ENCODE peak calls at places on chromosome 17, in eight cellular contexts. One of them, this sample, is unnamed.

GRCh38 chr17:7440113-7440822 is 956 bp downstream of the FGF11 start:
- DNase-seq in HL-60: peak
- DNase-seq in fibroblast of villous mesenchyme: peak
- DNase-seq in WERI-Rb-1: peak
- DNase-seq in ascending aorta: peak
- DNase-seq in left ventricle myocardium inferior: peak
- DNase-seq in cardiac fibroblast: peak
- DNase-seq in mucosa of descending colon: peak
- DNase-seq in this sample: peak

GRCh38 chr17:40564883-40565744 is at the start of gene CCR7:
- DNase-seq in WERI-Rb-1: no peak
- DNase-seq in fibroblast of villous mesenchyme: no peak
- DNase-seq in cardiac fibroblast: no peak
- DNase-seq in HL-60: no peak
- DNase-seq in left ventricle myocardium inferior: no peak
- DNase-seq in ascending aorta: no peak
- DNase-seq in mucosa of descending colon: peak
- DNase-seq in this sample: no peak

GRCh38 chr17:47812146-47812920 is 9.3 kb downstream of the OSBPL7 start:
- DNase-seq in fibroblast of villous mesenchyme: no peak
- DNase-seq in mucosa of descending colon: no peak
- DNase-seq in ascending aorta: peak
- DNase-seq in HL-60: no peak
- DNase-seq in WERI-Rb-1: no peak
- DNase-seq in left ventricle myocardium inferior: no peak
- DNase-seq in cardiac fibroblast: no peak
- DNase-seq in this sample: no peak

GRCh38 chr17:15261063-15261817 is 3.9 kb downstream of the PMP22 start:
- DNase-seq in HL-60: no peak
- DNase-seq in fibroblast of villous mesenchyme: peak
- DNase-seq in left ventricle myocardium inferior: peak
- DNase-seq in mucosa of descending colon: peak
- DNase-seq in cardiac fibroblast: peak
- DNase-seq in ascending aorta: peak
- DNase-seq in WERI-Rb-1: peak
- DNase-seq in this sample: peak

GRCh38 chr17:52681486-52681885 is 523.0 kb upstream of the CA10 start:
- DNase-seq in WERI-Rb-1: no peak
- DNase-seq in fibroblast of villous mesenchyme: no peak
- DNase-seq in HL-60: no peak
- DNase-seq in mucosa of descending colon: no peak
- DNase-seq in cardiac fibroblast: no peak
- DNase-seq in ascending aorta: no peak
- DNase-seq in left ventricle myocardium inferior: no peak
- DNase-seq in this sample: no peak

GRCh38 chr17:49928126-49928800 is 40.7 kb upstream of the DLX4 start:
- DNase-seq in mucosa of descending colon: no peak
- DNase-seq in cardiac fibroblast: no peak
- DNase-seq in HL-60: no peak
- DNase-seq in WERI-Rb-1: no peak
- DNase-seq in fibroblast of villous mesenchyme: no peak
- DNase-seq in left ventricle myocardium inferior: no peak
- DNase-seq in ascending aorta: no peak
- DNase-seq in this sample: no peak

GRCh38 chr17:1555618-1556471 is 6.7 kb downstream of the PITPNA start:
- DNase-seq in left ventricle myocardium inferior: no peak
- DNase-seq in ascending aorta: no peak
- DNase-seq in cardiac fibroblast: no peak
- DNase-seq in mucosa of descending colon: peak
- DNase-seq in WERI-Rb-1: no peak
- DNase-seq in HL-60: peak
- DNase-seq in fibroblast of villous mesenchyme: no peak
- DNase-seq in this sample: no peak

GRCh38 chr17:64683791-64684190 is 21.7 kb upstream of the SMURF2 start:
- DNase-seq in HL-60: no peak
- DNase-seq in fibroblast of villous mesenchyme: no peak
- DNase-seq in mucosa of descending colon: no peak
- DNase-seq in cardiac fibroblast: no peak
- DNase-seq in WERI-Rb-1: no peak
- DNase-seq in left ventricle myocardium inferior: no peak
- DNase-seq in ascending aorta: no peak
- DNase-seq in this sample: peak

GRCh38 chr17:41835800-41836549 is at the start of gene NT5C3B:
- DNase-seq in mucosa of descending colon: peak
- DNase-seq in left ventricle myocardium inferior: peak
- DNase-seq in fibroblast of villous mesenchyme: peak
- DNase-seq in cardiac fibroblast: peak
- DNase-seq in ascending aorta: peak
- DNase-seq in HL-60: no peak
- DNase-seq in WERI-Rb-1: peak
- DNase-seq in this sample: no peak

GRCh38 chr17:75877752-75878173 is 618 bp downstream of the TRIM47 start:
- DNase-seq in cardiac fibroblast: peak
- DNase-seq in left ventricle myocardium inferior: peak
- DNase-seq in mucosa of descending colon: peak
- DNase-seq in fibroblast of villous mesenchyme: peak
- DNase-seq in WERI-Rb-1: peak
- DNase-seq in ascending aorta: peak
- DNase-seq in HL-60: no peak
- DNase-seq in this sample: peak

GRCh38 chr17:27733771-27734170 is 66.6 kb downstream of the NOS2 start:
- DNase-seq in left ventricle myocardium inferior: no peak
- DNase-seq in WERI-Rb-1: no peak
- DNase-seq in ascending aorta: no peak
- DNase-seq in HL-60: no peak
- DNase-seq in mucosa of descending colon: no peak
- DNase-seq in cardiac fibroblast: no peak
- DNase-seq in fibroblast of villous mesenchyme: peak
- DNase-seq in this sample: no peak

GRCh38 chr17:29133146-29133713 is 47.0 kb downstream of the MYO18A start:
- DNase-seq in HL-60: no peak
- DNase-seq in mucosa of descending colon: no peak
- DNase-seq in cardiac fibroblast: peak
- DNase-seq in fibroblast of villous mesenchyme: peak
- DNase-seq in WERI-Rb-1: peak
- DNase-seq in left ventricle myocardium inferior: peak
- DNase-seq in ascending aorta: peak
- DNase-seq in this sample: peak

GRCh38 chr17:50559674-50560184 is 786 bp upstream of the CACNA1G start:
- DNase-seq in cardiac fibroblast: peak
- DNase-seq in ascending aorta: peak
- DNase-seq in HL-60: no peak
- DNase-seq in mucosa of descending colon: no peak
- DNase-seq in fibroblast of villous mesenchyme: peak
- DNase-seq in left ventricle myocardium inferior: peak
- DNase-seq in WERI-Rb-1: peak
- DNase-seq in this sample: peak

DNA sequence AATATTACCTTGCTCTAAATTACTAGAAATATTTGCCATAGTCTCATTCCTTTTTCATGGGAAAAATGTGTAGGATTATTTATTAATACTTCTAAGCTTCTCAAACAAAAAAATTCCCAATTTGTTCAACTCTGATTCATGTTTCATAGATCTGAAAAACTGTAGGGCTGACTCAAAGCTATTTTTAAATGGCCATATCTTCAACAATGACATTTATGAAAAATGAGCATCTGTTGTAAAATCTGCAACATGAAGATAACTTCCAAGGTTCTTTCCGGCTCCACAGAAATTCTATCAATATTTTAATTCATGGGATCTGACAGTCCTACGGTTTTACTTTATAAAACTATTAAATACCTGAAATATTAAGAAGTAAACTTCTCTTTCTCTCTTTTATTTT is 192.7 kb upstream of the KCNJ16 start:
- DNase-seq in mucosa of descending colon: no peak
- DNase-seq in WERI-Rb-1: no peak
- DNase-seq in HL-60: no peak
- DNase-seq in fibroblast of villous mesenchyme: no peak
- DNase-seq in left ventricle myocardium inferior: no peak
- DNase-seq in cardiac fibroblast: no peak
- DNase-seq in ascending aorta: no peak
- DNase-seq in this sample: peak
- TF ChIP-seq CTCF in mucosa of descending colon: no peak
- TF ChIP-seq CTCF in WERI-Rb-1: no peak
- TF ChIP-seq CTCF in HL-60: no peak
- TF ChIP-seq CTCF in fibroblast of villous mesenchyme: no peak
- TF ChIP-seq CTCF in left ventricle myocardium inferior: no peak
- TF ChIP-seq CTCF in cardiac fibroblast: no peak
- TF ChIP-seq CTCF in ascending aorta: no peak
- TF ChIP-seq CTCF in this sample: no peak

DNA sequence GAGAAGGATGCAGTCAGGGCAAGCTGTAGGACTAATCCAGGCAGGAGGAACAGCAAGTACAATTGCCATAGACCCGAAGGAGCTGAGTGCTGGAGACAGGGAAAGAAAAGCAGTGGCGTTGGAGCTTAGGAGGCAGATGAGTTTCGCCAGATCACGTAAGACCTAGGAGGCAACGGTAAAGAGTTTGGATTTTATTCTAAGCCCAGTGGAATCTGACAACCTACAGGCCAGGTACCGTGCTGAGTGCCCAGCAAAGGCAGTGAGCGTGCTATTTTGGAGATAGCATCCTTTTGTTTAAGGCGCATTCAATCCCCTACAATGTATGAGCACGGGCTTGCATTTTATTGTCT is 1.2 kb downstream of the USP43 start:
- DNase-seq in left ventricle myocardium inferior: no peak
- DNase-seq in cardiac fibroblast: no peak
- DNase-seq in fibroblast of villous mesenchyme: no peak
- DNase-seq in WERI-Rb-1: no peak
- DNase-seq in ascending aorta: no peak
- DNase-seq in mucosa of descending colon: no peak
- DNase-seq in HL-60: no peak
- DNase-seq in this sample: no peak
- H3K4me3 ChIP-seq in left ventricle myocardium inferior: peak
- H3K4me3 ChIP-seq in cardiac fibroblast: no peak
- H3K4me3 ChIP-seq in fibroblast of villous mesenchyme: peak
- H3K4me3 ChIP-seq in WERI-Rb-1: peak
- H3K4me3 ChIP-seq in ascending aorta: no peak
- H3K4me3 ChIP-seq in mucosa of descending colon: no peak
- H3K4me3 ChIP-seq in HL-60: no peak
- H3K4me3 ChIP-seq in this sample: no peak

DNA sequence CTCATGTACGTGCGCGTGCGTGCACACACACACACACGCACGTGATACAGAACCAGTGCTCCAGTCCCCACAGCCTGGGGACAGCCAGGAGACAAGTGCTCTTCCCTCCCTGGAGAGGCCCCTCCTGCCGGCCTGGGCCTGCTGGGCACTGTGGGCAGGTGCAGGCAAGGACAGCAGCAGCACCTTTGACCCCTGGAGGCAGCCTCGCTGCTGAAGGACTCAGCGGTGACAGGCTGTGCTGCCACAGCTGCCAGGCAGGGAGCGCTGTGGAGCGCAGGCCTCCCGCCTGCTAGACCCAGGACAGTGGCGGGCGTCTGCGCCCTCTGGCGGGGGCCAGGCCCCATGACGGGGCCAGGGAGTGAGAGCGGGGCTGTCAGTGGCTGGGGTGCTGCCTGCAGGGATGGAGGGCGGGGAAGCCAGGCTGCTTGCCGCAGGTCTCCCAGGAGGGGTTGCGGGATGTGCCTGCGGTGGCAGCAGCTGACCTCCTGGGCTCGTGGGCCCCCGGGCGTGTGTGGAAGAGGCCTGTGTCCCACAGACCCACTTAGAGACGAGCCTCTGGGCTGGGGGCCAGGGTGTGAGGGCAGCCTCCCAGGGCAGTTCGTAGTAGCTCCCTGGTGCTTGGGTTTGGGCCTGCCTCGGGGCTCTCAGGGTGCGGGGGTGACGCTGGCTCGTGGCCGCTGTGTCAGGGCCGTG is 63.5 kb upstream of the PVALEF start:
- DNase-seq in cardiac fibroblast: peak
- DNase-seq in fibroblast of villous mesenchyme: peak
- DNase-seq in left ventricle myocardium inferior: peak
- DNase-seq in WERI-Rb-1: peak
- DNase-seq in mucosa of descending colon: peak
- DNase-seq in ascending aorta: peak
- DNase-seq in HL-60: peak
- DNase-seq in this sample: peak
- TF ChIP-seq CTCF in cardiac fibroblast: peak
- TF ChIP-seq CTCF in fibroblast of villous mesenchyme: peak
- TF ChIP-seq CTCF in left ventricle myocardium inferior: peak
- TF ChIP-seq CTCF in WERI-Rb-1: peak
- TF ChIP-seq CTCF in mucosa of descending colon: peak
- TF ChIP-seq CTCF in ascending aorta: peak
- TF ChIP-seq CTCF in HL-60: peak
- TF ChIP-seq CTCF in this sample: peak

DNA sequence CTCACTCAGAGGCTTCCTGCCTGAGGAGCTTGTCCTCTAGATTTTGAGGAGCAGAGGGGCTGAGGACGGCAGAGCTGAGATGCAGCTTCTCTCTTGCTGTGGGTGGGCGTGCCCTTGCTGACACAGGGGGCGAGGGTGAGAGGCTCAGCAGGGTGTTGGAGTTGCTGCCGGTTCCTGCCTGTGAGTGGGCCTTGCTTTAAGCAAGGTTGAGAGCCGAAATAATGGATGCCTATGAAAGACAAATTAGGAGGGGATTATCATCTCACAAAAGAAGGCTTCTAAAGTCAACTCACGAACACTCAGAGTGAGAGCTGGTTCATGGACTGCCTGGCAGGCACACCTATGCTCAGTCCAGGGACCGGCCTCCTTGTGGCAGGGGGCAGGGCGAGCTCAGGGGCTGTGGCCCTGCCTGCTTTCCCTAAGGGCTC is 215.6 kb downstream of the MSI2 start:
- DNase-seq in mucosa of descending colon: no peak
- DNase-seq in ascending aorta: no peak
- DNase-seq in HL-60: no peak
- DNase-seq in cardiac fibroblast: no peak
- DNase-seq in WERI-Rb-1: peak
- DNase-seq in fibroblast of villous mesenchyme: no peak
- DNase-seq in left ventricle myocardium inferior: no peak
- DNase-seq in this sample: no peak
- H3K4me3 ChIP-seq in mucosa of descending colon: no peak
- H3K4me3 ChIP-seq in ascending aorta: no peak
- H3K4me3 ChIP-seq in HL-60: no peak
- H3K4me3 ChIP-seq in cardiac fibroblast: no peak
- H3K4me3 ChIP-seq in WERI-Rb-1: no peak
- H3K4me3 ChIP-seq in fibroblast of villous mesenchyme: no peak
- H3K4me3 ChIP-seq in left ventricle myocardium inferior: no peak
- H3K4me3 ChIP-seq in this sample: no peak

DNA sequence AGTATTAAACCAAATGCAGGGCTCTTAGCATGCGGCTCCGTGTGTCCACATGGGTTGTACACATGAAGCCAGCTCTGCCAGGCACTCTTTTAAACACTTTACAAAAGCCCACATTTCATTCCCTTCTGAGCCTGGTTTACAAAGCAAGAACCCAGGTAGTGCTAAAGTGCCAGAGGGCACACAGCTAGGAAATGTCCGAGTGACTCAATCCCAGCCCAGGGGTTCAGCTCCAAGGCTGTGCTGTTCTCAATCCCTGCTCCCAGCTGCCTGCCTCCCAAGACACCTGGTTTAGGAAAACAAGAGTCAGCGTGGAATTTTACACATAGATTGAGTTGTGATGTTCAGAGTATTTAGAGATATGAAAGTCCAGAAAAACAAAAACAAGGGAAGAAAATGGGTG is 13.3 kb upstream of the DCAF7 start:
- DNase-seq in left ventricle myocardium inferior: no peak
- DNase-seq in fibroblast of villous mesenchyme: no peak
- DNase-seq in WERI-Rb-1: peak
- DNase-seq in cardiac fibroblast: no peak
- DNase-seq in HL-60: no peak
- DNase-seq in ascending aorta: no peak
- DNase-seq in mucosa of descending colon: no peak
- DNase-seq in this sample: no peak
- TF ChIP-seq CTCF in left ventricle myocardium inferior: no peak
- TF ChIP-seq CTCF in fibroblast of villous mesenchyme: no peak
- TF ChIP-seq CTCF in WERI-Rb-1: no peak
- TF ChIP-seq CTCF in cardiac fibroblast: no peak
- TF ChIP-seq CTCF in HL-60: no peak
- TF ChIP-seq CTCF in ascending aorta: no peak
- TF ChIP-seq CTCF in mucosa of descending colon: no peak
- TF ChIP-seq CTCF in this sample: no peak